ENCODE peak calls at places on chromosomes 5 and 9, in nine cellular contexts. G is stomach, H is H1, M is GM12878, K is tibial nerve, Y is A549, V is suprapubic skin, F is sigmoid colon, N is K562. L is an unnamed sample. For H3K4me1, the result is how much of the 10 kb centered on the place peaks cover.

GRCh38 chr9:26856413-26857032 is 36.1 kb downstream of the CAAP1 start:
- DNase-seq in H (no peak), V (no peak), F (no peak), N (peak), Y (peak), G (no peak), K (no peak), M (peak), L (no peak)

GRCh38 chr5:67077296-67077695 is 119.3 kb downstream of the CD180 start:
- DNase-seq in M (no peak), Y (no peak), K (no peak), G (no peak), H (no peak), N (no peak), F (no peak), V (no peak), L (no peak)

GRCh38 chr9:7121055-7121454 is 363.3 kb downstream of the KDM4C start:
- DNase-seq in V (no peak), H (no peak), Y (no peak), M (peak), G (no peak), F (no peak), N (peak), K (no peak), L (no peak)

GRCh38 chr9:131610231-131610761 is 65.0 kb downstream of the PRRT1B start:
- DNase-seq in H (no peak), N (no peak), Y (no peak), G (no peak), V (no peak), M (no peak), K (no peak), F (peak), L (peak)

GRCh38 chr5:1505506-1506241 is 18.1 kb downstream of the LPCAT1 start:
- DNase-seq in H (no peak), K (no peak), Y (no peak), M (no peak), V (no peak), F (no peak), G (no peak), N (no peak), L (no peak)

GRCh38 chr9:91119147-91119546 is 242.6 kb downstream of the AUH start:
- DNase-seq in F (no peak), K (no peak), H (no peak), M (no peak), G (no peak), N (no peak), Y (no peak), V (no peak), L (no peak)

GRCh38 chr9:107049046-107049824 is 186.3 kb downstream of the ZNF462 start:
- DNase-seq in H (peak), G (no peak), F (no peak), N (no peak), Y (no peak), M (no peak), V (no peak), K (no peak), L (no peak)

GRCh38 chr5:138032572-138033274 is at the start of gene FAM13B:
- DNase-seq in M (no peak), K (peak), F (peak), Y (peak), G (peak), H (peak), V (peak), N (peak), L (peak)

GRCh38 chr9:125407974-125408900 is 146.6 kb downstream of the GAPVD1 start:
- DNase-seq in N (peak), V (peak), H (peak), M (no peak), F (peak), K (peak), G (peak), Y (peak), L (peak)

GRCh38 chr5:131264453-131265200 is 774 bp downstream of the CDC42SE2 start:
- DNase-seq in M (no peak), Y (peak), H (peak), N (no peak), F (peak), K (no peak), V (no peak), G (peak), L (peak)

GRCh38 chr9:3942351-3942750 is 357.5 kb downstream of the GLIS3 start:
- DNase-seq in V (no peak), M (no peak), N (no peak), Y (no peak), F (no peak), G (no peak), H (no peak), K (no peak), L (no peak)

GRCh38 chr9:128091144-128091543 is 23.1 kb downstream of the SLC25A25 start:
- DNase-seq in V (peak), N (peak), H (peak), F (peak), M (no peak), Y (no peak), K (peak), G (no peak), L (peak)

GRCh38 chr9:133855802-133856592 is 117.8 kb upstream of the SARDH start:
- DNase-seq in N (no peak), M (no peak), V (no peak), Y (no peak), F (peak), K (no peak), H (no peak), G (peak), L (no peak)

GRCh38 chr9:79080536-79080935 is 491.2 kb upstream of the TLE4 start:
- DNase-seq in F (no peak), M (no peak), V (no peak), K (no peak), G (no peak), Y (no peak), N (no peak), H (no peak), L (no peak)

GRCh38 chr9:132037470-132037869 is 42.2 kb downstream of the MED27 start:
- DNase-seq in M (no peak), V (no peak), N (no peak), G (no peak), Y (no peak), K (no peak), F (no peak), H (no peak), L (no peak)

GRCh38 chr5:74161171-74161570 is 479.4 kb downstream of the ENC1 start:
- DNase-seq in K (no peak), Y (no peak), M (no peak), N (no peak), V (no peak), F (no peak), H (no peak), G (no peak), L (no peak)

GRCh38 chr9:6433405-6433804 is 20.4 kb downstream of the UHRF2 start:
- DNase-seq in V (no peak), F (no peak), M (no peak), N (no peak), K (no peak), G (no peak), H (no peak), Y (no peak), L (no peak)

GRCh38 chr5:131637694-131638093 is 2.7 kb upstream of the RAPGEF6 start:
- DNase-seq in Y (no peak), G (no peak), F (no peak), V (no peak), N (no peak), M (no peak), K (no peak), H (no peak), L (no peak)

GRCh38 chr9:128713941-128714573 is 9.9 kb downstream of the ZDHHC12 start:
- DNase-seq in N (no peak), F (peak), Y (no peak), K (no peak), H (no peak), M (no peak), V (peak), G (no peak), L (no peak)

GRCh38 chr5:40071870-40072269 is 607.8 kb upstream of the PTGER4 start:
- DNase-seq in V (no peak), H (no peak), K (no peak), Y (peak), G (no peak), F (no peak), N (no peak), M (no peak), L (no peak)

GRCh38 chr9:15642369-15642962 is 89.6 kb downstream of the CCDC171 start:
- DNase-seq in G (no peak), Y (peak), F (no peak), N (peak), H (no peak), K (no peak), V (no peak), M (no peak), L (no peak)

GRCh38 chr9:87556821-87557220 is 59.2 kb downstream of the DAPK1 start:
- DNase-seq in Y (no peak), N (no peak), K (no peak), G (no peak), V (no peak), M (no peak), F (no peak), H (peak), L (no peak)

GRCh38 chr5:170896779-170897178 is 35.0 kb downstream of the RANBP17 start:
- DNase-seq in F (no peak), K (no peak), G (peak), N (no peak), V (no peak), H (peak), M (no peak), Y (peak), L (no peak)

GRCh38 chr5:102663771-102664530 is 91.2 kb upstream of the PAM start:
- DNase-seq in Y (no peak), K (no peak), H (no peak), N (no peak), V (no peak), G (no peak), M (no peak), F (no peak), L (no peak)

GRCh38 chr9:6417186-6417585 is 4.2 kb downstream of the UHRF2 start:
- DNase-seq in H (no peak), G (no peak), K (no peak), V (no peak), Y (no peak), N (no peak), F (no peak), M (no peak), L (no peak)

GRCh38 chr9:120680161-120680560 is 34.1 kb downstream of the MEGF9 start:
- DNase-seq in Y (no peak), G (no peak), H (no peak), N (no peak), K (no peak), F (no peak), V (no peak), M (no peak), L (no peak)

GRCh38 chr5:125372694-125373621 is 626.5 kb upstream of the ZNF608 start:
- DNase-seq in M (no peak), F (no peak), V (no peak), N (no peak), Y (no peak), H (no peak), G (no peak), K (no peak), L (no peak)

GRCh38 chr5:31553863-31554262 is 21.8 kb downstream of the C5orf22 start:
- DNase-seq in H (no peak), G (no peak), K (no peak), M (no peak), Y (no peak), V (no peak), F (no peak), N (no peak), L (no peak)

GRCh38 chr9:28267351-28267750 is 694.1 kb upstream of the C9orf72 start:
- DNase-seq in V (no peak), N (no peak), F (no peak), G (no peak), Y (no peak), H (no peak), K (no peak), M (no peak), L (no peak)

GRCh38 chr9:2688636-2689035 is 28.7 kb upstream of the KCNV2 start:
- DNase-seq in V (no peak), N (no peak), Y (no peak), H (no peak), F (no peak), K (no peak), G (no peak), M (no peak), L (no peak)
- TF ChIP-seq CTCF in V (no peak), N (no peak), Y (no peak), H (no peak), F (no peak), K (no peak), G (no peak), M (no peak), L (no peak)

DNA sequence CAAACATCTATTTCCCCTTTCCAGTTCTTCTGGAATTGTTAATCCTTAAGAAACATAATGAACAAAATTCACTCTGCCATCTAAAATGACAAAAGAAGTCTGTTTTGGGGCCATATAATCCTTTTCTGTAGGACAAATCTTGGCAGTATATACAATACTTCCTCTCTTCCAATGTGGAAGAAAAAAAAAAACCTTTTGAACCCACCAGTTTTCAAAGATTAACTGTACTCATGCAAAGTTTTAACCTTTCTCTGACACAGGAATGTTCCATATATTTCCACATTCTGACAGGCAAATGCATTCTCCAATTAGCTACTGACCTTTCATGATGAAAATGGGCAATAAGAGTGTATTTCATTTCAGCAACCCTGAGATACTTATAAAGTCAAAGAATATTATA is 65.4 kb downstream of the RNF130 start:
- DNase-seq in G (no peak), K (no peak), Y (no peak), N (no peak), F (no peak), M (no peak), H (no peak), V (no peak), L (no peak)
- H3K4me1 ChIP-seq in G (under half), K (under half), Y (under half), N (under half), F (under half), M (under half), H (under half), V (under half), L (under half)

GRCh38 chr5:96752341-96753016 is 55.3 kb downstream of the ERAP1 start:
- DNase-seq in K (no peak), G (no peak), Y (peak), N (peak), F (no peak), H (no peak), M (no peak), V (no peak), L (peak)
- TF ChIP-seq EP300 in K (no peak), G (no peak), Y (no peak), N (no peak), F (no peak), H (no peak), M (no peak), V (no peak), L (no peak)

GRCh38 chr5:133234273-133234672 is 182.5 kb downstream of the HSPA4 start:
- DNase-seq in N (no peak), V (peak), M (no peak), H (no peak), K (no peak), G (no peak), Y (no peak), F (peak), L (no peak)
- TF ChIP-seq CTCF in N (no peak), V (no peak), M (no peak), H (no peak), K (no peak), G (no peak), Y (no peak), F (no peak), L (no peak)

DNA sequence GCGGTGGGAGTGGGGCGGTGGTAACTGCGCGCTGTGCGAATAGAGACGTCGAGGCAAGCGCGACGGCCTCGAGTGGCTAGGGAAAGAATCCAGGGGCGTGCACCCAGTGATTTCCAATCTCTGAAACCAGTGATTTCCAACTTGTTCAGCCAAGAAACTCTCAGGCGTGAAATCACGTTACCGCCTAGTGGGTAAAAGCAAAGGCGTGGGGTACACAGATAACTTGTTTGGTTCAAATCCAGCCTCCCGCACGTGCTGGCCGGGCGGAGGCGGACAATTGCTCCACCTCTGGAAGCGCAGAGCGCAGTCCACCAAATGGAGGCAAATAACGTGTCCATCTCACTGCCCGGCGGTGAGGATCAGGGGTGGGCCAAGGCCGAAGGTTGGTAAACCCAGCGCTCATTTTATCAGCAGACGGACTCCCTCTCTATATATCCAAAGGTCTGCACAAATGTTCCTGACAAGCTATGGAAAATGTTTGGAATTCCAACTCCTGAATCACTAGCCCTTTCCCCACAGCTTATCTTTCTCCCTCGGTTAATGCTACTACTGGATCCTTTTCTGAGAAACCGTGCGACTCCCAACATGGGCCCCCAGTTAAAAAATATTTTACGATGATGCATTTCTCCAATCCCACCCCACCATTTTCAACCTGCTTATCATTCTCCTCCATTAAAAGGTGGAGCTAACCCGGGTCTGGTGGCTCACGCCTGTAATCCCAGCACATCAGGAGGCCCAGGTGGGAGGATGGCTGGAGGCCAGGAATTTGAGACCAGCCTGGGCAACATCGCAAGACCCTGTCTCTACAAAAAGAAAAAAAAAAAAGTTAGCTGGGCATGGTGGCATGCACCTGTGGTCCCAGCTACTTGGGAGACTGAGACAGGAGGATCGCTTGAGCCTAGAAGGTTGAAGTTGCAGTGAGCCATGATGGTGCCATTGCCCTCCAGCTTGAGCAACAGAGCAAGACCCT is 950 bp upstream of the FNBP1 start:
- DNase-seq in F (peak), G (peak), V (peak), K (peak), H (no peak), N (peak), M (no peak), Y (no peak), L (peak)
- H3K4me1 ChIP-seq in F (under half), G (half or more), V (under half), K (under half), H (under half), N (under half), M (under half), Y (under half), L (under half)

DNA sequence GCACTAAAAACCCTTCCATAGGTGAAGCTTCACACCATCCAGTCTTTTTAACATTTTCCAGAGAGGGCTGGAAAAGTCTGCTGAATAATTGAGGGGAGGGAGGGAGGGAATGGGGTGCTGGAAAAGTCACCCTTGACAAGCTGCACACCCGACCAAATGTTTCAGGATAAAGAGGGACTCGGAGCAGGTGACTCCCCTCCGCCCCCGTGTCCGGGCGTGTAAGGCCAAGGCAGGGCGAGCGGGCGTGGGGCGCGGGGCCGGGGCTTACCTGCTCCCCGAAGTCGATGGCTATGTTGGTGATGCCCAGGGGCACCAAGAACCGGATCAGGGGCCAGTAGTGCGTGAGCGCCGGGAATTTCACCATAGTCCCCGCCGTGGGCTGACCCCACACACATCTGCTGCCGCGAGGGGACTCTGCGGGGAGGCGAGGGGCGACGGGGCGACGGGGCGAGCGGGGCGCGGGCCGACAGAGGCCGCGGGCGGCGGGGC is 450 bp downstream of the ANKH start:
- DNase-seq in M (no peak), F (peak), Y (peak), G (no peak), N (no peak), V (peak), H (peak), K (no peak), L (peak)
- TF ChIP-seq EP300 in M (no peak), F (no peak), Y (no peak), G (no peak), N (no peak), V (no peak), H (no peak), K (no peak), L (no peak)

DNA sequence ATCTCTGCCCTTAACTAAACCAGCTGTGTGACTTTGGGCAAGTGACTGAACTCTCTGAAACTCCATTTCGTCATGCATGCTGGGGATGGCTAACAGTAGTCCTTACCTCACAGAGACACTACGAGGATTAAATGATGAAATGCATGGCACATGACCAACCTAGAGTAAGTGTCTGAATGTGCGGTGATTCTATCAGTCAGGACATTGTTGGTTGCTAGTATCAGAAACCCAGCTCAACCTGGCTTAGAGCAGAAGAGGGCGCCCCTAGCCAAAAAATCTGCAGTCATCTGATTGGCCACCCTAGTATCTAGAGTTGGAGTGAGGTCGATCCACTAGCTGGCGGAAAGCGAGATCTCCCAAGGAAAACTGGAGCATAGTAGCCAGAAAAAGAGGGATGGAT is 25.2 kb downstream of the NEURL1B start:
- DNase-seq in N (peak), Y (peak), K (no peak), M (no peak), G (no peak), V (no peak), H (peak), F (peak), L (no peak)
- TF ChIP-seq CTCF in N (peak), Y (no peak), K (no peak), M (peak), G (no peak), V (no peak), H (peak), F (no peak), L (no peak)

GRCh38 chr9:136657975-136658848 is 4.5 kb upstream of the EGFL7 start:
- DNase-seq in Y (no peak), V (no peak), N (no peak), G (no peak), F (no peak), H (peak), M (no peak), K (no peak), L (no peak)
- H3K4me1 ChIP-seq in Y (under half), V (under half), N (under half), G (under half), F (under half), H (under half), M (under half), K (under half), L (under half)

L was measured in ovary.